ENCODE peak calls at places on chromosome 20, in seven cellular contexts. Z, V, B, Q, I, R and J are unnamed samples.

GRCh38 chr20:60007452-60007851 is 49.2 kb downstream of the CDH26 start:
- DNase-seq in Z (peak; percentile 19), V (no peak), B (no peak), Q (no peak), I (peak; percentile 25), R (no peak), J (no peak)

GRCh38 chr20:45670139-45670538 is at the start of gene WFDC11:
- DNase-seq in Z (no peak), V (no peak), B (no peak), Q (no peak), I (no peak), R (no peak), J (no peak)

GRCh38 chr20:36614781-36615557 is 9.4 kb downstream of the RAB5IF start:
- DNase-seq in Z (no peak), V (no peak), B (no peak), Q (no peak), I (no peak), R (no peak), J (no peak)

GRCh38 chr20:47727170-47727880 is 58.0 kb downstream of the SULF2 start:
- DNase-seq in Z (no peak), V (no peak), B (peak; percentile 61), Q (no peak), I (peak; percentile 41), R (peak; percentile 87), J (no peak)

GRCh38 chr20:51456511-51457280 is 85.8 kb downstream of the NFATC2 start:
- DNase-seq in Z (peak; percentile 82), V (peak; percentile 97), B (peak; percentile 94), Q (peak; percentile 97), I (peak; percentile 95), R (peak; percentile 94), J (peak; percentile 80)

GRCh38 chr20:815914-816606 is 17.5 kb upstream of the FAM110A start:
- DNase-seq in Z (peak; percentile 90), V (no peak), B (no peak), Q (no peak), I (peak; percentile 51), R (peak; percentile 83), J (no peak)

GRCh38 chr20:40422665-40423064 is 266.4 kb downstream of the MAFB start:
- DNase-seq in Z (no peak), V (no peak), B (no peak), Q (no peak), I (no peak), R (no peak), J (no peak)

GRCh38 chr20:15643713-15644112 is 929.5 kb downstream of the KIF16B start:
- DNase-seq in Z (no peak), V (no peak), B (no peak), Q (no peak), I (no peak), R (no peak), J (no peak)

GRCh38 chr20:50302463-50303041 is 111.9 kb downstream of the CEBPB start:
- DNase-seq in Z (peak; percentile 44), V (no peak), B (no peak), Q (no peak), I (no peak), R (no peak), J (no peak)

GRCh38 chr20:40680560-40680959 is 8.5 kb downstream of the MAFB start:
- DNase-seq in Z (no peak), V (no peak), B (no peak), Q (no peak), I (no peak), R (no peak), J (no peak)

GRCh38 chr20:19549896-19550295 is 208.2 kb upstream of the RIN2 start:
- DNase-seq in Z (no peak), V (no peak), B (no peak), Q (no peak), I (no peak), R (no peak), J (no peak)

GRCh38 chr20:33704197-33704924 is 15.7 kb downstream of the PXMP4 start:
- DNase-seq in Z (no peak), V (no peak), B (no peak), Q (no peak), I (no peak), R (no peak), J (no peak)

GRCh38 chr20:62741191-62741676 is 32.6 kb downstream of the NTSR1 start:
- DNase-seq in Z (peak; percentile 90), V (peak; percentile 46), B (no peak), Q (no peak), I (no peak), R (peak; percentile 42), J (no peak)

GRCh38 chr20:40776702-40777457 is 87.8 kb upstream of the MAFB start:
- DNase-seq in Z (no peak), V (no peak), B (no peak), Q (no peak), I (no peak), R (peak; percentile 69), J (no peak)

GRCh38 chr20:50611128-50611810 is 80.1 kb downstream of the RIPOR3 start:
- DNase-seq in Z (peak; percentile 44), V (no peak), B (no peak), Q (no peak), I (no peak), R (no peak), J (no peak)

GRCh38 chr20:39829713-39830112 is 859.3 kb downstream of the MAFB start:
- DNase-seq in Z (no peak), V (no peak), B (no peak), Q (no peak), I (no peak), R (no peak), J (no peak)

GRCh38 chr20:24999568-24999967 is 7.0 kb upstream of the APMAP start:
- DNase-seq in Z (no peak), V (peak; percentile 33), B (no peak), Q (no peak), I (no peak), R (no peak), J (no peak)

GRCh38 chr20:36344517-36345132 is 38.5 kb downstream of the DLGAP4 start:
- DNase-seq in Z (peak; percentile 96), V (no peak), B (peak; percentile 41), Q (no peak), I (peak; percentile 52), R (peak; percentile 23), J (no peak)

GRCh38 chr20:31738729-31739549 is at the start of gene TPX2:
- DNase-seq in Z (peak; percentile 99), V (peak; percentile 96), B (peak; percentile 95), Q (peak; percentile 89), I (peak; percentile 96), R (peak; percentile 93), J (peak; percentile 90)
- TF ChIP-seq CTCF in Z (peak; percentile 67), V (peak; percentile 57), B (no peak), Q (no peak), I (no peak), R (no peak), J (peak; percentile 23)

GRCh38 chr20:54554006-54554405 is 78.6 kb downstream of the DOK5 start:
- DNase-seq in Z (no peak), V (no peak), B (no peak), Q (no peak), I (no peak), R (no peak), J (no peak)

GRCh38 chr20:54555150-54555549 is 79.8 kb downstream of the DOK5 start:
- DNase-seq in Z (no peak), V (no peak), B (no peak), Q (no peak), I (no peak), R (no peak), J (no peak)

GRCh38 chr20:54545959-54546358 is 70.6 kb downstream of the DOK5 start:
- DNase-seq in Z (no peak), V (no peak), B (no peak), Q (no peak), I (no peak), R (no peak), J (no peak)

GRCh38 chr20:54550776-54551396 is 75.5 kb downstream of the DOK5 start:
- DNase-seq in Z (no peak), V (no peak), B (no peak), Q (no peak), I (no peak), R (no peak), J (no peak)

DNA sequence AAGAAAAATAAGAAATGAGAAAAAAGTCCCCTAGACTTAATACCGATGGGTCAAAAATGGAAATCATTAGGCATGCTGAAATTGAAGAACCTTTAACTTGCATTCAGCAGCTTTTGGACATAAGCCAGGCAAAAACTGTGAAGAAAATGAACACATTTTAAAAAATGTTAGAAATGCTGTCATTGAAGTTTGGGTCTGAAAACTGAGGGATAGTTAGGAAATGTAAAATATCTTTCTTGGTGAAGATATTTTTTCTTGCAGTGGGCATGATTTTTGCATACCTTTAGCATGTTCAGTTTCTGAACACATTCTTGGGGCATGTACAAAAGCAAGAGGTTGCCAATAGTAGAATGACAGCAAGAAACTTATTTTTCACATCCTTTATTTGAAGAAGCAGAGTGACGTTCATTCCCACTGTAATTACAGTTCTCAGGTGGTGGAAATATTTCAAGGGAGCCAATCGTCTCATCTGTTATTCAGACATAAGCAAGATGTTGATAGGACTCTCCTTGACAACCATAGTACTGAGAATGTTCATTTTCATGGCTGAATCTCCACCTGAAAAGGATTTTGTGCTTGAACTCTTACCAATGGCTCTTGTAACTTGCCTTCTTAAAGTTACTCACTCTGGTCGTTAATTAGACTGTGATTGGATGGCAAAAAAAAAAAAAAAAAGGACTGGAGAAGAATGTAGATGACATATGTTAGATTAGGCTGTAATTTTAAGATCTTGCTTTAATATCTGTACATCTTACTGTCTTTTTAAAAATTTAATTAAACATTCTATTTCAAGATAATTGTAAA is 74.3 kb downstream of the DOK5 start:
- DNase-seq in Z (no peak), V (no peak), B (no peak), Q (no peak), I (no peak), R (no peak), J (no peak)
- H3K4me1 ChIP-seq in Z (no peaks in the 10 kb centered on the region), V (no peaks in the 10 kb centered on the region), B (no peaks in the 10 kb centered on the region), Q (no peaks in the 10 kb centered on the region), I (no peaks in the 10 kb centered on the region), R (no peaks in the 10 kb centered on the region), J (no peaks in the 10 kb centered on the region)

DNA sequence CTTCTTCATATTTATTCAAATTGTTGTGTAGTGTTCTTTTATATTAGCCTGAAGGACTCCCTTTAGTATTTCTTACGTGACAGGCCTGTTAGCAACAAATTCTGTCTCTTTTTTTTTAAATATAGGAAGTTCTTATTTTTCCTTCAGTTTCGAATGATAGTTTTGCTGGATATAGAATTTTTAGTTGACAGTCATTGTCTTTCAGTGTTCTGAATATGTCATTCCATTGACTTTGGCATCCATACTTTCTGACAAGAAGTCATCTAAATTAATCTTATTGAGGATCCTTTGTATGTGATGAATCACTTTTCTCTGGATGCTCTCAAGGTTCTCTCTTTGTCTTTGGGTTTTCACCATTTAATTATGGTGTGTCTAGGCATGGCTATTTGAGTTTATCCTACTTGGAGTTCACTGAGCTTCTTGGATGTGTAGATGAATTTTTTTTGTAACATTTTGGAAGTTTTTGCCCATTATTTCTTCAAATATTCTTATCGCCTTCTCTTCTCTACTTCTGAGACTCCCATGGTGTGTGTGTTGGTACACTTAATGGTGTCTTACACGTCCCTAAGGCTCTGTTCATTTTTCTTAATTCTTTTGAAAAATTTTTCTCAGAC is 82.5 kb upstream of the GTSF1L start:
- DNase-seq in Z (no peak), V (no peak), B (no peak), Q (no peak), I (no peak), R (no peak), J (no peak)
- H3K27ac ChIP-seq in Z (no peak overlapping the region), V (no peak overlapping the region), B (no peak overlapping the region), Q (no peak overlapping the region), I (no peak overlapping the region), R (no peak overlapping the region), J (no peak overlapping the region)

DNA sequence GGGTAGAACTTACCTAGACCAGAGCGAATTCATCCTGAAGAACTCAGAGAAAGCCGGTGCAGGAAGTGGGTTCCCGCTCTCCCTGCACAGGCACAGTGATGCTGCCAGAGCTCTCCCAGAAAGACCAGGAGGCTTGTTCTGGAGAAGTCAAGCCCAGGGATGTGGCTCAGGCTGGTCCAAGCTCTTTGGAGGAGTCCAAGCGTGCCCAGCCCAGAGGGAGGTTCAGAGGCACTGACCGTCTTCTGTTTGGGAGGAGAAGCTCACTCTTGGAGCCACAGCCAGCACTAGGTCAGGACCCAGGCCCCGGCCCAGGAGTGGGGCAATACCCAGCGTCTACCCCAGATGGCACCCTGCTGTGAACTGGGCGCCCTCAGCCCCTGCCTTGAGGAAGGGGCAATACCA is 1.5 kb upstream of the PMEPA1 start:
- DNase-seq in Z (peak; percentile 74), V (no peak), B (no peak), Q (no peak), I (no peak), R (no peak), J (no peak)
- TF ChIP-seq CTCF in Z (no peak), V (no peak), B (no peak), Q (no peak), I (no peak), R (no peak), J (no peak)